ENCODE peak calls at places on chromosomes 5 and 9, in seven cellular contexts. One of them, this sample, is unnamed.

GRCh38 chr9:28764532-28764931 is 1191.3 kb upstream of the C9orf72 start:
- DNase-seq in keratinocyte: no peak
- DNase-seq in CD4-positive, alpha-beta memory T cell: no peak
- DNase-seq in PC-3: no peak
- DNase-seq in heart right ventricle: no peak
- DNase-seq in GM23338: no peak
- DNase-seq in fibroblast of lung: no peak
- DNase-seq in this sample: no peak

GRCh38 chr9:123176949-123177348 is 91.4 kb downstream of the STRBP start:
- DNase-seq in keratinocyte: no peak
- DNase-seq in CD4-positive, alpha-beta memory T cell: no peak
- DNase-seq in PC-3: no peak
- DNase-seq in heart right ventricle: no peak
- DNase-seq in GM23338: no peak
- DNase-seq in fibroblast of lung: no peak
- DNase-seq in this sample: no peak

GRCh38 chr5:180825768-180826525 is 23.3 kb upstream of the MGAT1 start:
- DNase-seq in keratinocyte: peak
- DNase-seq in CD4-positive, alpha-beta memory T cell: no peak
- DNase-seq in PC-3: peak
- DNase-seq in heart right ventricle: no peak
- DNase-seq in GM23338: no peak
- DNase-seq in fibroblast of lung: peak
- DNase-seq in this sample: no peak

GRCh38 chr9:2765250-2765880 is 48.1 kb downstream of the KCNV2 start:
- DNase-seq in keratinocyte: no peak
- DNase-seq in CD4-positive, alpha-beta memory T cell: no peak
- DNase-seq in PC-3: peak
- DNase-seq in heart right ventricle: no peak
- DNase-seq in GM23338: peak
- DNase-seq in fibroblast of lung: no peak
- DNase-seq in this sample: no peak

GRCh38 chr9:131476777-131477345 is 25.9 kb upstream of the POMT1 start:
- DNase-seq in keratinocyte: no peak
- DNase-seq in CD4-positive, alpha-beta memory T cell: no peak
- DNase-seq in PC-3: no peak
- DNase-seq in heart right ventricle: peak
- DNase-seq in GM23338: no peak
- DNase-seq in fibroblast of lung: no peak
- DNase-seq in this sample: peak

GRCh38 chr9:130965680-130966079 is 26.6 kb upstream of the FIBCD1 start:
- DNase-seq in keratinocyte: no peak
- DNase-seq in CD4-positive, alpha-beta memory T cell: no peak
- DNase-seq in PC-3: no peak
- DNase-seq in heart right ventricle: no peak
- DNase-seq in GM23338: no peak
- DNase-seq in fibroblast of lung: no peak
- DNase-seq in this sample: no peak

GRCh38 chr5:105956456-105957177 is 1714.1 kb downstream of the EFNA5 start:
- DNase-seq in keratinocyte: no peak
- DNase-seq in CD4-positive, alpha-beta memory T cell: no peak
- DNase-seq in PC-3: peak
- DNase-seq in heart right ventricle: no peak
- DNase-seq in GM23338: no peak
- DNase-seq in fibroblast of lung: peak
- DNase-seq in this sample: no peak

GRCh38 chr5:57054671-57055070 is 102.7 kb upstream of the MIER3 start:
- DNase-seq in keratinocyte: no peak
- DNase-seq in CD4-positive, alpha-beta memory T cell: no peak
- DNase-seq in PC-3: no peak
- DNase-seq in heart right ventricle: no peak
- DNase-seq in GM23338: no peak
- DNase-seq in fibroblast of lung: no peak
- DNase-seq in this sample: no peak

GRCh38 chr5:132253008-132253441 is 4.5 kb upstream of the PDLIM4 start:
- DNase-seq in keratinocyte: no peak
- DNase-seq in CD4-positive, alpha-beta memory T cell: no peak
- DNase-seq in PC-3: no peak
- DNase-seq in heart right ventricle: peak
- DNase-seq in GM23338: no peak
- DNase-seq in fibroblast of lung: no peak
- DNase-seq in this sample: no peak

GRCh38 chr9:138101444-138102234 is 224.1 kb downstream of the CACNA1B start:
- DNase-seq in keratinocyte: no peak
- DNase-seq in CD4-positive, alpha-beta memory T cell: no peak
- DNase-seq in PC-3: no peak
- DNase-seq in heart right ventricle: no peak
- DNase-seq in GM23338: no peak
- DNase-seq in fibroblast of lung: no peak
- DNase-seq in this sample: no peak

GRCh38 chr9:35726876-35727438 is 5.0 kb downstream of the TLN1 start:
- DNase-seq in keratinocyte: no peak
- DNase-seq in CD4-positive, alpha-beta memory T cell: peak
- DNase-seq in PC-3: peak
- DNase-seq in heart right ventricle: peak
- DNase-seq in GM23338: peak
- DNase-seq in fibroblast of lung: peak
- DNase-seq in this sample: no peak

GRCh38 chr5:72296251-72296650 is 23.8 kb downstream of the MRPS27 start:
- DNase-seq in keratinocyte: no peak
- DNase-seq in CD4-positive, alpha-beta memory T cell: no peak
- DNase-seq in PC-3: no peak
- DNase-seq in heart right ventricle: no peak
- DNase-seq in GM23338: no peak
- DNase-seq in fibroblast of lung: no peak
- DNase-seq in this sample: no peak

GRCh38 chr9:76667521-76667957 is 96.7 kb upstream of the PCA3 start:
- DNase-seq in keratinocyte: no peak
- DNase-seq in CD4-positive, alpha-beta memory T cell: no peak
- DNase-seq in PC-3: no peak
- DNase-seq in heart right ventricle: no peak
- DNase-seq in GM23338: no peak
- DNase-seq in fibroblast of lung: peak
- DNase-seq in this sample: no peak

GRCh38 chr5:109844148-109844547 is 154.4 kb downstream of the MAN2A1 start:
- DNase-seq in keratinocyte: no peak
- DNase-seq in CD4-positive, alpha-beta memory T cell: no peak
- DNase-seq in PC-3: peak
- DNase-seq in heart right ventricle: no peak
- DNase-seq in GM23338: peak
- DNase-seq in fibroblast of lung: peak
- DNase-seq in this sample: no peak

GRCh38 chr5:143896981-143897380 is 85.0 kb downstream of the HMHB1 start:
- DNase-seq in keratinocyte: no peak
- DNase-seq in CD4-positive, alpha-beta memory T cell: no peak
- DNase-seq in PC-3: peak
- DNase-seq in heart right ventricle: no peak
- DNase-seq in GM23338: no peak
- DNase-seq in fibroblast of lung: peak
- DNase-seq in this sample: no peak

GRCh38 chr9:130522233-130522808 is 57.1 kb upstream of the FUBP3 start:
- DNase-seq in keratinocyte: no peak
- DNase-seq in CD4-positive, alpha-beta memory T cell: no peak
- DNase-seq in PC-3: no peak
- DNase-seq in heart right ventricle: no peak
- DNase-seq in GM23338: peak
- DNase-seq in fibroblast of lung: no peak
- DNase-seq in this sample: no peak

GRCh38 chr9:116387934-116388714 is 234.5 kb downstream of the PAPPA start:
- DNase-seq in keratinocyte: no peak
- DNase-seq in CD4-positive, alpha-beta memory T cell: no peak
- DNase-seq in PC-3: no peak
- DNase-seq in heart right ventricle: no peak
- DNase-seq in GM23338: no peak
- DNase-seq in fibroblast of lung: no peak
- DNase-seq in this sample: no peak

GRCh38 chr5:9851458-9851857 is 221.3 kb upstream of the TAS2R1 start:
- DNase-seq in keratinocyte: no peak
- DNase-seq in CD4-positive, alpha-beta memory T cell: no peak
- DNase-seq in PC-3: peak
- DNase-seq in heart right ventricle: no peak
- DNase-seq in GM23338: no peak
- DNase-seq in fibroblast of lung: peak
- DNase-seq in this sample: no peak

GRCh38 chr9:136640176-136641086 is 22.3 kb upstream of the EGFL7 start:
- DNase-seq in keratinocyte: no peak
- DNase-seq in CD4-positive, alpha-beta memory T cell: no peak
- DNase-seq in PC-3: no peak
- DNase-seq in heart right ventricle: no peak
- DNase-seq in GM23338: no peak
- DNase-seq in fibroblast of lung: no peak
- DNase-seq in this sample: no peak

GRCh38 chr5:96943829-96944228 is 7.9 kb downstream of the LNPEP start:
- DNase-seq in keratinocyte: no peak
- DNase-seq in CD4-positive, alpha-beta memory T cell: no peak
- DNase-seq in PC-3: no peak
- DNase-seq in heart right ventricle: no peak
- DNase-seq in GM23338: no peak
- DNase-seq in fibroblast of lung: no peak
- DNase-seq in this sample: no peak

GRCh38 chr9:113309204-113309813 is 6.1 kb upstream of the RNF183 start:
- DNase-seq in keratinocyte: no peak
- DNase-seq in CD4-positive, alpha-beta memory T cell: no peak
- DNase-seq in PC-3: peak
- DNase-seq in heart right ventricle: peak
- DNase-seq in GM23338: peak
- DNase-seq in fibroblast of lung: peak
- DNase-seq in this sample: no peak

DNA sequence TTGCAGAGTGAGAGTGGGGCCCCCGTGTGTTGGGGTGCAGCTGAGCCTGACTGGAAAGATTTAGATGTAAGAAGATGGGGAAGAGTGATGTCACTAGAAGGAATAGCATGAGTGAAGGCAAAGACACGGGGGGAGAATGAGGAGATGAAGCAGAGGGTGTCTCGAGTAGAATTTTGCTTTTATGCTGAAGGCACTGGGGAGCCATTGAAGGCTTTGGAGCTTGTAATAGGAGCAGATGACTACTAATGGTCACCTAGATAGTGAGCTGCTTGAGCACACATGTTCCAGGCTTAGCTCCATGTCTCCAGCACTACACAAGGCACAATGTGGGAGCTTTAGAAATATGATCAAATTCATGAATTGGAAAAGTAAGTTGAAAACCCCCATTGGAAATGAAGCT is 32.1 kb downstream of the COL15A1 start:
- DNase-seq in keratinocyte: no peak
- DNase-seq in CD4-positive, alpha-beta memory T cell: no peak
- DNase-seq in PC-3: no peak
- DNase-seq in heart right ventricle: no peak
- DNase-seq in GM23338: no peak
- DNase-seq in fibroblast of lung: no peak
- DNase-seq in this sample: no peak
- H3K27ac ChIP-seq in keratinocyte: no peak
- H3K27ac ChIP-seq in CD4-positive, alpha-beta memory T cell: no peak
- H3K27ac ChIP-seq in PC-3: no peak
- H3K27ac ChIP-seq in heart right ventricle: peak
- H3K27ac ChIP-seq in GM23338: no peak
- H3K27ac ChIP-seq in fibroblast of lung: no peak
- H3K27ac ChIP-seq in this sample: peak

DNA sequence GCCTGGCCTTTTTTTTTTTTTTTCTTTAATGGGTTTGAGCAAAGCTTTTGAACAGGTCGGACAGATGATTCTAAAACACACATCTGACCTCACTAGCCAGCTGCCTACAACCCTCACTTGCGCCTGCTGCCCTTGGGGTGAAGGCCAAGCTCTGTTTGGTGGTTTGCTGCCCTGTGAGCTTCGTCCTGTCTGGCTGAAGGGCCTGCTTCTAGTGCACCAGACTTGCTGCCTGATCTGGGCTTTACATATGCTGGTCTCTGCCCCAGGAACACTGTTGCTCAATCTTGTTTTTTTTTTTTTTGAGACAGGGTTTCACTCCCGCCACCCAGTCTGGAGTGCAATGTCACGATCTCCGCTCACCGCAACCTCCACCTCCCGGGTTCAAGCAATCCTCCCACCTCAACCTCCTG is 16.4 kb upstream of the DOLPP1 start:
- DNase-seq in keratinocyte: no peak
- DNase-seq in CD4-positive, alpha-beta memory T cell: no peak
- DNase-seq in PC-3: no peak
- DNase-seq in heart right ventricle: no peak
- DNase-seq in GM23338: no peak
- DNase-seq in fibroblast of lung: no peak
- DNase-seq in this sample: no peak
- H3K27ac ChIP-seq in keratinocyte: no peak
- H3K27ac ChIP-seq in CD4-positive, alpha-beta memory T cell: no peak
- H3K27ac ChIP-seq in PC-3: no peak
- H3K27ac ChIP-seq in heart right ventricle: no peak
- H3K27ac ChIP-seq in GM23338: no peak
- H3K27ac ChIP-seq in fibroblast of lung: no peak
- H3K27ac ChIP-seq in this sample: no peak

DNA sequence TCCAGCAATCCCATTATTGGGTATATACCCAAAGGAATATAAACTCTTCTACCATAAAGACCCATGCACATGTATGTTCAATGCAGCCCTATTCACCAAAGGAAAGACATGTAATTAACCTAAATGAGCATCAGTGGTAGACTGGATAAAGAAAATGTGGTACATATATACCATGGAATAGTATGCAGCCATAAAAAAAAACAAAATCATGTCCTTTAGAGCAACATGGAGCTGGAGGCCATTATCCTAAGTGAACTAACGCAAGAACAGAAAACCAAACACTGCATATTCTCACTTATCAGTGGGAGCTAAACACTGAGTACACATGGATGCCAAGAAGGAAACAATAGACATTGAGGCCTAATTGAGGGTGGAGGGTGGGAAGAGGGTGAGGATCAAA is 27.8 kb downstream of the DTWD2 start:
- DNase-seq in keratinocyte: no peak
- DNase-seq in CD4-positive, alpha-beta memory T cell: no peak
- DNase-seq in PC-3: no peak
- DNase-seq in heart right ventricle: no peak
- DNase-seq in GM23338: no peak
- DNase-seq in fibroblast of lung: no peak
- DNase-seq in this sample: no peak
- H3K27ac ChIP-seq in keratinocyte: no peak
- H3K27ac ChIP-seq in CD4-positive, alpha-beta memory T cell: no peak
- H3K27ac ChIP-seq in PC-3: no peak
- H3K27ac ChIP-seq in heart right ventricle: no peak
- H3K27ac ChIP-seq in GM23338: no peak
- H3K27ac ChIP-seq in fibroblast of lung: no peak
- H3K27ac ChIP-seq in this sample: no peak

GRCh38 chr5:91500758-91501157 is 117.6 kb upstream of the ARRDC3 start:
- DNase-seq in keratinocyte: no peak
- DNase-seq in CD4-positive, alpha-beta memory T cell: no peak
- DNase-seq in PC-3: no peak
- DNase-seq in heart right ventricle: no peak
- DNase-seq in GM23338: peak
- DNase-seq in fibroblast of lung: no peak
- DNase-seq in this sample: no peak

GRCh38 chr5:91499943-91500531 is 116.9 kb upstream of the ARRDC3 start:
- DNase-seq in keratinocyte: no peak
- DNase-seq in CD4-positive, alpha-beta memory T cell: no peak
- DNase-seq in PC-3: peak
- DNase-seq in heart right ventricle: no peak
- DNase-seq in GM23338: peak
- DNase-seq in fibroblast of lung: peak
- DNase-seq in this sample: no peak

DNA sequence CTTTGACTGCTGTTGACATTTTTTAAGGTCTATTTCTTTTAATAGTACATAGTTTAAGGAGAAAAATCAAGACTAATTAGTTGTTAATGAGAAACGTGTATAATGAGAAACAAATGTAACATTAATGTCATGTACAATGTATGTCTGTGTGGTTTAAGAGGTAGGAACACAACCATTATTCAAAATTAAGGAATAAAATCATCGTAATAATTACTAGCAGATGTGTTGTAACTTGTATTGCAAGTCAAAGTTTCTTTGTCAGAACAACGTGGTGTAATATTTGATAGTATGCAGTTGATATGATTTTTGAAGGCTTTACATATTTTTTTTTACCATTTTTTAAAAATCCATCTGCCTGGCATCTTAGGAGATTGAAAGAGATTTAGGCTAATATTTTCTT is 120.2 kb upstream of the ARRDC3 start:
- DNase-seq in keratinocyte: no peak
- DNase-seq in CD4-positive, alpha-beta memory T cell: no peak
- DNase-seq in PC-3: no peak
- DNase-seq in heart right ventricle: no peak
- DNase-seq in GM23338: no peak
- DNase-seq in fibroblast of lung: peak
- DNase-seq in this sample: no peak
- H3K27ac ChIP-seq in keratinocyte: no peak
- H3K27ac ChIP-seq in CD4-positive, alpha-beta memory T cell: no peak
- H3K27ac ChIP-seq in PC-3: no peak
- H3K27ac ChIP-seq in heart right ventricle: no peak
- H3K27ac ChIP-seq in GM23338: no peak
- H3K27ac ChIP-seq in fibroblast of lung: no peak
- H3K27ac ChIP-seq in this sample: no peak

This sample was measured in gastrocnemius medialis.